ENCODE peak calls at places on chromosomes 6 and 20, in five cellular contexts. One of them, this sample, is unnamed.

GRCh38 chr20:37384683-37385174 is 38.8 kb downstream of the SRC start:
- DNase-seq in tibial nerve: no peak
- DNase-seq in astrocyte of the spinal cord: peak
- DNase-seq in progenitor cell of endocrine pancreas: peak
- DNase-seq in HepG2: no peak
- DNase-seq in this sample: peak

GRCh38 chr6:13177617-13178506 is 150.5 kb downstream of the TBC1D7 start:
- DNase-seq in tibial nerve: no peak
- DNase-seq in astrocyte of the spinal cord: no peak
- DNase-seq in progenitor cell of endocrine pancreas: no peak
- DNase-seq in HepG2: no peak
- DNase-seq in this sample: no peak

GRCh38 chr20:63536997-63537524 is at the start of gene PTK6:
- DNase-seq in HepG2: no peak
- DNase-seq in tibial nerve: no peak
- DNase-seq in astrocyte of the spinal cord: no peak
- DNase-seq in progenitor cell of endocrine pancreas: no peak
- DNase-seq in this sample: no peak

GRCh38 chr6:73983367-73983766 is 287.4 kb downstream of the CD109 start:
- DNase-seq in progenitor cell of endocrine pancreas: no peak
- DNase-seq in HepG2: no peak
- DNase-seq in tibial nerve: no peak
- DNase-seq in astrocyte of the spinal cord: no peak
- DNase-seq in this sample: peak

GRCh38 chr20:37360515-37361115 is 14.7 kb downstream of the SRC start:
- DNase-seq in astrocyte of the spinal cord: no peak
- DNase-seq in tibial nerve: no peak
- DNase-seq in HepG2: no peak
- DNase-seq in progenitor cell of endocrine pancreas: no peak
- DNase-seq in this sample: no peak

GRCh38 chr6:43193929-43194328 is 11.9 kb downstream of the CUL9 start:
- DNase-seq in HepG2: no peak
- DNase-seq in tibial nerve: no peak
- DNase-seq in astrocyte of the spinal cord: no peak
- DNase-seq in progenitor cell of endocrine pancreas: no peak
- DNase-seq in this sample: no peak

GRCh38 chr6:167781066-167781767 is 45.5 kb upstream of the AFDN start:
- DNase-seq in progenitor cell of endocrine pancreas: no peak
- DNase-seq in tibial nerve: no peak
- DNase-seq in astrocyte of the spinal cord: no peak
- DNase-seq in HepG2: no peak
- DNase-seq in this sample: no peak

GRCh38 chr6:145631374-145631773 is 103.9 kb downstream of the EPM2A start:
- DNase-seq in tibial nerve: no peak
- DNase-seq in progenitor cell of endocrine pancreas: no peak
- DNase-seq in HepG2: no peak
- DNase-seq in astrocyte of the spinal cord: no peak
- DNase-seq in this sample: no peak

GRCh38 chr6:21679761-21680265 is 86.3 kb downstream of the SOX4 start:
- DNase-seq in progenitor cell of endocrine pancreas: no peak
- DNase-seq in astrocyte of the spinal cord: peak
- DNase-seq in HepG2: no peak
- DNase-seq in tibial nerve: no peak
- DNase-seq in this sample: peak

GRCh38 chr20:57022306-57022705 is 244.1 kb downstream of the BMP7 start:
- DNase-seq in progenitor cell of endocrine pancreas: no peak
- DNase-seq in astrocyte of the spinal cord: no peak
- DNase-seq in HepG2: no peak
- DNase-seq in tibial nerve: no peak
- DNase-seq in this sample: no peak

DNA sequence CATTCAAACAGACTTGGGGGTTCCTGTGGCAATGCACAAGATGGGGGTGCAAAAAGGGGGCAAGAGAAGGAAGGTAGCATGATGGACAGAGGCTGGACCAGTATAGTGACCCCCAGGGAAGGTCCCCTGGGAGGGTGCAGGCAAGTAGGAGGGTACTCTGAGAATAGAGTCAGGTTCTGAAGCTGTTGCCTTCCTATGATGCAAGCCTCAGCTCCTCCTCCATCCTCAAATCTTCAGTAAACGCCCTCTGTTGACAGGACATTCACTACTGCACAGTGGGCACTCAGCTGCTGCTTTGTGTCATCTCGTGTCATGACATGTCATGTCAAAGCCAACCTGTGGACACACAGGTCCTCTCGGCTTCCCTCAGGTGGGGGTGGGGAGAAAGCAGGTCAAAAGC is 5.8 kb upstream of the SDCBP2 start:
- DNase-seq in HepG2: peak
- DNase-seq in astrocyte of the spinal cord: no peak
- DNase-seq in progenitor cell of endocrine pancreas: no peak
- DNase-seq in tibial nerve: no peak
- DNase-seq in this sample: no peak
- TF ChIP-seq CTCF in HepG2: peak
- TF ChIP-seq CTCF in astrocyte of the spinal cord: no peak
- TF ChIP-seq CTCF in progenitor cell of endocrine pancreas: no peak
- TF ChIP-seq CTCF in tibial nerve: no peak
- TF ChIP-seq CTCF in this sample: no peak

GRCh38 chr6:26240981-26241770 is 123.8 kb upstream of the BTN3A2 start:
- DNase-seq in astrocyte of the spinal cord: peak
- DNase-seq in HepG2: no peak
- DNase-seq in progenitor cell of endocrine pancreas: no peak
- DNase-seq in tibial nerve: no peak
- DNase-seq in this sample: peak
- TF ChIP-seq CTCF in astrocyte of the spinal cord: no peak
- TF ChIP-seq CTCF in HepG2: no peak
- TF ChIP-seq CTCF in progenitor cell of endocrine pancreas: no peak
- TF ChIP-seq CTCF in tibial nerve: no peak
- TF ChIP-seq CTCF in this sample: no peak

DNA sequence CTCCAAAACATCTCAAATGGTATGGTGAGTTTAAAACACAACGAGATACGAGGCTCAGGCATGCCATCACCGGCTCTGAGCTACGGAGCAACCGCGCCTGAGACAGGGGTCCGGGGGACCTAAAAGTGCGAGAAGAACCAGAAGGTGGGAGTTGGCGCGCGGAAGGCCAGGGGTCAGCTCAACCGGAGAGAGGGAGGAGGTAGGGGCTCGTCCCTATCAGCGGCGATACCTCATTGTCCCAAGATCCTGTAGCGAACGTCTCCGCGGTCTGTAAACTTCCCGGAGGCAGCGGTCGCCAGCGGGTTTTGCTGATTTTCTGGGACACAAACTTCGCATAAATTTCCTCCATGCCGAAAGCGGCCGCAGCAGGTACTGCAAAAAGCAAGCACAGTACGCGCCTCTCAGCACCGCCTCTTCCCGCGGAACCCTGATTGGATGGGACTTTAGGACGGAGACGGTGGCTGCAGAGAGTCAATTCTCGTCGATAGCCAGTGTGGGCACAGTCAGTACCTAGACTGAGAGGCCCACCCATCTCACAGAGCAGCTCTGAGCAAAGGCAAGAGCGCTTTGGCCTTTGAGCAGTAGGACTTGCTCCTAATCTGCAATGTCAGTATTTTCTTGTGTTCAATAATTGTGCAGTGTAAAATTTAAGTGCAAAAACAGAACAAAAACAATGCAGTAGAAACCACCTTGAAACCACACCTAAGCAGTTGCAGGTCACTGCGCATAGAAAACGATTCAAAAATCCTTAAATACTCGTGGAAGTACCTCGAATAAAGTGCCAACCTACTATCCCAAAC is at the start of gene NUP43:
- DNase-seq in HepG2: peak
- DNase-seq in progenitor cell of endocrine pancreas: peak
- DNase-seq in tibial nerve: peak
- DNase-seq in astrocyte of the spinal cord: peak
- DNase-seq in this sample: peak
- TF ChIP-seq CTCF in HepG2: peak
- TF ChIP-seq CTCF in progenitor cell of endocrine pancreas: peak
- TF ChIP-seq CTCF in tibial nerve: peak
- TF ChIP-seq CTCF in astrocyte of the spinal cord: peak
- TF ChIP-seq CTCF in this sample: peak

GRCh38 chr6:7901056-7901455 is 9.5 kb downstream of the TXNDC5 start:
- DNase-seq in progenitor cell of endocrine pancreas: no peak
- DNase-seq in tibial nerve: no peak
- DNase-seq in HepG2: no peak
- DNase-seq in astrocyte of the spinal cord: no peak
- DNase-seq in this sample: no peak

GRCh38 chr6:7897461-7898192 is 13.0 kb downstream of the TXNDC5 start:
- DNase-seq in progenitor cell of endocrine pancreas: no peak
- DNase-seq in astrocyte of the spinal cord: no peak
- DNase-seq in tibial nerve: no peak
- DNase-seq in HepG2: no peak
- DNase-seq in this sample: no peak

GRCh38 chr6:7899889-7900213 is 10.7 kb downstream of the TXNDC5 start:
- DNase-seq in tibial nerve: no peak
- DNase-seq in astrocyte of the spinal cord: no peak
- DNase-seq in progenitor cell of endocrine pancreas: no peak
- DNase-seq in HepG2: no peak
- DNase-seq in this sample: no peak

GRCh38 chr6:7900621-7901020 is 10.0 kb downstream of the TXNDC5 start:
- DNase-seq in astrocyte of the spinal cord: no peak
- DNase-seq in progenitor cell of endocrine pancreas: no peak
- DNase-seq in HepG2: no peak
- DNase-seq in tibial nerve: no peak
- DNase-seq in this sample: no peak

GRCh38 chr6:7899046-7899888 is 11.3 kb downstream of the TXNDC5 start:
- DNase-seq in astrocyte of the spinal cord: no peak
- DNase-seq in tibial nerve: no peak
- DNase-seq in HepG2: peak
- DNase-seq in progenitor cell of endocrine pancreas: no peak
- DNase-seq in this sample: no peak
- TF ChIP-seq CTCF in astrocyte of the spinal cord: no peak
- TF ChIP-seq CTCF in tibial nerve: no peak
- TF ChIP-seq CTCF in HepG2: peak
- TF ChIP-seq CTCF in progenitor cell of endocrine pancreas: peak
- TF ChIP-seq CTCF in this sample: no peak

GRCh38 chr6:159042003-159042823 is 2.6 kb downstream of the TAGAP start:
- DNase-seq in HepG2: peak
- DNase-seq in tibial nerve: no peak
- DNase-seq in astrocyte of the spinal cord: peak
- DNase-seq in progenitor cell of endocrine pancreas: peak
- DNase-seq in this sample: peak
- TF ChIP-seq CTCF in HepG2: peak
- TF ChIP-seq CTCF in tibial nerve: peak
- TF ChIP-seq CTCF in astrocyte of the spinal cord: peak
- TF ChIP-seq CTCF in progenitor cell of endocrine pancreas: peak
- TF ChIP-seq CTCF in this sample: peak

This sample was measured in HFFc6.